ENCODE peak calls at places on chromosomes 13 and 19, in ten cellular contexts. L is mesothelial cell of epicardium, O is left ventricle myocardium inferior, R is A549, H is endothelial cell, I is heart right ventricle, E is tibial nerve, K is cardiac muscle cell, F is neural crest cell, Y is mucosa of descending colon. X is an unnamed sample.

GRCh38 chr13:33334831-33335230 is 49.3 kb upstream of the STARD13 start:
- DNase-seq in L (no peak), O (no peak), R (no peak), H (no peak), I (no peak), E (no peak), K (no peak), F (no peak), Y (no peak), X (no peak)

GRCh38 chr13:30792257-30793000 is 57.1 kb downstream of the ALOX5AP start:
- DNase-seq in L (no peak), O (peak), R (peak), H (no peak), I (peak), E (peak), K (peak), F (no peak), Y (peak), X (no peak)

GRCh38 chr13:95643009-95643408 is 1.5 kb downstream of the DZIP1 start:
- DNase-seq in L (no peak), O (no peak), R (no peak), H (no peak), I (no peak), E (no peak), K (no peak), F (no peak), Y (no peak), X (no peak)

GRCh38 chr19:23779645-23780044 is 21.0 kb upstream of the ZNF681 start:
- DNase-seq in L (no peak), O (no peak), R (no peak), H (no peak), I (no peak), E (no peak), K (no peak), F (no peak), Y (no peak), X (no peak)

GRCh38 chr19:29478578-29479565 is 46.9 kb upstream of the VSTM2B start:
- DNase-seq in L (peak), O (no peak), R (peak), H (peak), I (no peak), E (no peak), K (no peak), F (peak), Y (peak), X (no peak)

GRCh38 chr19:19300613-19301012 is 19.7 kb downstream of the SUGP1 start:
- DNase-seq in L (no peak), O (no peak), R (no peak), H (no peak), I (no peak), E (no peak), K (no peak), F (no peak), Y (no peak), X (no peak)

GRCh38 chr13:113034451-113035208 is 65.6 kb downstream of the MCF2L start:
- DNase-seq in L (peak), O (no peak), R (peak), H (peak), I (peak), E (no peak), K (peak), F (peak), Y (no peak), X (no peak)

GRCh38 chr19:37738371-37738770 is 18.8 kb upstream of the ZNF607 start:
- DNase-seq in L (no peak), O (no peak), R (peak), H (no peak), I (no peak), E (no peak), K (no peak), F (no peak), Y (no peak), X (no peak)

GRCh38 chr13:87677334-87678234 is 6.4 kb downstream of the SLITRK5 start:
- DNase-seq in L (no peak), O (no peak), R (no peak), H (peak), I (no peak), E (no peak), K (no peak), F (peak), Y (peak), X (no peak)

GRCh38 chr13:112934075-112934474 is 34.9 kb upstream of the MCF2L start:
- DNase-seq in L (no peak), O (no peak), R (no peak), H (no peak), I (no peak), E (no peak), K (no peak), F (no peak), Y (no peak), X (no peak)

GRCh38 chr13:27644302-27644701 is 22.6 kb downstream of the POLR1D start:
- DNase-seq in L (no peak), O (no peak), R (no peak), H (no peak), I (no peak), E (no peak), K (peak), F (no peak), Y (no peak), X (no peak)

GRCh38 chr19:27833031-27833430 is 1379.9 kb downstream of the UQCRFS1 start:
- DNase-seq in L (no peak), O (no peak), R (no peak), H (no peak), I (no peak), E (no peak), K (no peak), F (no peak), Y (no peak), X (no peak)

GRCh38 chr13:106187501-106187900 is 348.0 kb downstream of the EFNB2 start:
- DNase-seq in L (no peak), O (no peak), R (no peak), H (no peak), I (no peak), E (no peak), K (no peak), F (no peak), Y (no peak), X (no peak)

GRCh38 chr19:11273288-11273687 is 11.0 kb upstream of the DOCK6 start:
- DNase-seq in L (no peak), O (no peak), R (no peak), H (no peak), I (no peak), E (no peak), K (no peak), F (no peak), Y (no peak), X (no peak)

GRCh38 chr19:45103200-45103624 is 10.2 kb downstream of the PPP1R37 start:
- DNase-seq in L (no peak), O (peak), R (no peak), H (no peak), I (no peak), E (no peak), K (peak), F (no peak), Y (no peak), X (no peak)

GRCh38 chr19:57334191-57334590 is 13.9 kb downstream of the ZNF543 start:
- DNase-seq in L (no peak), O (no peak), R (no peak), H (no peak), I (no peak), E (no peak), K (no peak), F (no peak), Y (no peak), X (no peak)

GRCh38 chr19:46515879-46516350 is 20.2 kb upstream of the PNMA8B start:
- DNase-seq in L (no peak), O (no peak), R (peak), H (no peak), I (no peak), E (no peak), K (peak), F (no peak), Y (no peak), X (no peak)
- TF ChIP-seq CTCF in L (peak), O (peak), R (peak), H (peak), I (peak), E (peak), K (peak), F (peak), Y (no peak), X (peak)

DNA sequence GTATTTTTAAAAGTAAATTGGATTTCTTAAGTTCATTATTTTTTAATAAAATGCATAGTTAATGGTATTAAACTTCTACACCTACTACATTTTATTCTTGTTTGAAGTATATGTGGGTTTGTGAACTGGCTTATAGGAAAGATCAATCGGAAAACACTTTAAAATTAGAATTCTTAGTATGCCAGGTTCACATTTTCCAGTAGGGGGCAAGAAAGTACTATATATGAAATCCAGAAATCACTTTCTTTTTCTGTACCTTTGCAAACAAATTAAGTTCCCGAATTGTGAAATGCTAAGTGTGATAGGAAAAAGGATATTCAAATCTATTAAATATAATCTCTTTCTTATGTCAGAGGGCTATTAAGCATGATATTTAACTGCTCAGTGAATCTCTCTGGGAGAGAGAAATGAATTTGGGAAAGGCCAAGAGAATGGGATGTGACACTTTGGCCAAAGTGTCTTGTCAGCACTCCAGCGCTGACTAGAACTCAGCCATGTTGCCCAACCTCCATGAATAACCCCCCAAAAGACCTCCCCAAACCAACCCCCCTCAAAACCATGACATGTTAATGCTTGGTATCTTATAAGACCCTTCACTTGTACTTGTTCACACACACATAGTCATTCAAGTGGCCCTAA is 122.6 kb upstream of the SLC10A2 start:
- DNase-seq in L (no peak), O (no peak), R (peak), H (no peak), I (no peak), E (no peak), K (peak), F (no peak), Y (no peak), X (no peak)
- TF ChIP-seq CTCF in L (peak), O (peak), R (peak), H (peak), I (peak), E (peak), K (peak), F (peak), Y (no peak), X (no peak)

GRCh38 chr19:55272142-55272541 is 7.8 kb downstream of the HSPBP1 start:
- DNase-seq in L (no peak), O (no peak), R (no peak), H (no peak), I (no peak), E (no peak), K (no peak), F (no peak), Y (no peak), X (no peak)
- TF ChIP-seq CTCF in L (no peak), O (no peak), R (no peak), H (no peak), I (no peak), E (no peak), K (no peak), F (no peak), Y (no peak), X (no peak)

DNA sequence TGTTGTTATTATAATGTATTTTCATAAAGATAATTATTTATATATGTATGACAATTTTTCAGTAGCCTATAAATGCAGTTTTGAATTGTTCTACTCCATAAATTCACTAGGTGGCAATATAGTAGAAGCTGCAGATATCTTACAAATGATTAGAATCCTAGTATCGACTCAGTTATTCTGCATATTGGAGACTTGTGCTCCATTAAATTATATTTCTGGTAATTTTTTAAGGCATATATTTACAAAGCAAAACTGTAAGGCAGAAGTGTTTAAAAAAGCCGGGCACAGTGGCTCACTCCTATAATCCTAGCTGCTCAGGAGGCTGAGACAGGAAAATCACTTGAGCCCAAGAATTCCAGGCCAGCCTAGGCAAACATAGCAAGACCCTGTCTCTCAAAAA is 58.7 kb downstream of the DPY19L3 start:
- DNase-seq in L (no peak), O (no peak), R (peak), H (no peak), I (no peak), E (no peak), K (peak), F (no peak), Y (no peak), X (no peak)
- TF ChIP-seq CTCF in L (no peak), O (peak), R (peak), H (no peak), I (peak), E (no peak), K (peak), F (peak), Y (no peak), X (peak)

X was measured in CD14-positive monocyte.